ENCODE peak calls at places on chromosomes 6 and 20, in six cellular contexts. K is PC-3, P is heart right ventricle, H is neural progenitor cell, U is breast epithelium, T is cardiac muscle cell. S is an unnamed sample. For H3K4me1, the result is how much of the 10 kb centered on the place peaks cover.

GRCh38 chr6:32081168-32081624 is 27.9 kb downstream of the TNXB start:
- DNase-seq in P (peak), T (no peak), K (peak), U (no peak), H (no peak), S (peak)

GRCh38 chr6:99416226-99416625 is 8.9 kb downstream of the PNISR start:
- DNase-seq in P (no peak), H (no peak), T (no peak), U (no peak), K (no peak), S (no peak)

GRCh38 chr6:42404494-42404893 is 47.2 kb downstream of the TRERF1 start:
- DNase-seq in T (no peak), H (peak), U (no peak), P (peak), K (peak), S (no peak)

GRCh38 chr6:82331031-82331773 is 32.4 kb upstream of the TPBG start:
- DNase-seq in H (peak), T (no peak), K (peak), U (no peak), P (no peak), S (no peak)

GRCh38 chr6:105596284-105596755 is 193.4 kb upstream of the PREP start:
- DNase-seq in P (no peak), H (no peak), T (no peak), K (peak), U (no peak), S (no peak)

GRCh38 chr6:4647414-4648365 is 128.5 kb upstream of the CDYL start:
- DNase-seq in U (peak), P (peak), H (peak), T (peak), K (peak), S (no peak)

GRCh38 chr20:59774204-59774641 is 159.2 kb downstream of the SYCP2 start:
- DNase-seq in U (peak), K (no peak), T (no peak), P (no peak), H (no peak), S (no peak)

GRCh38 chr6:141562181-141562800 is 570.4 kb upstream of the GJE1 start:
- DNase-seq in P (peak), T (peak), K (peak), U (no peak), H (peak), S (no peak)

GRCh38 chr20:10715035-10715434 is 41.2 kb upstream of the JAG1 start:
- DNase-seq in H (no peak), P (no peak), T (no peak), U (no peak), K (peak), S (no peak)

GRCh38 chr6:82906489-82906888 is 159.2 kb downstream of the UBE3D start:
- DNase-seq in H (peak), T (peak), K (peak), P (no peak), U (no peak), S (no peak)

GRCh38 chr6:50185006-50185405 is 135.3 kb upstream of the DEFB112 start:
- DNase-seq in U (no peak), H (peak), K (no peak), T (peak), P (no peak), S (no peak)

GRCh38 chr6:132122871-132123270 is 171.7 kb upstream of the CCN2 start:
- DNase-seq in T (no peak), U (no peak), H (no peak), P (no peak), K (no peak), S (no peak)

GRCh38 chr6:24768361-24768760 is 6.4 kb upstream of the GMNN start:
- DNase-seq in U (no peak), K (no peak), P (no peak), H (no peak), T (no peak), S (no peak)

GRCh38 chr6:89436226-89436625 is 3.3 kb downstream of the ANKRD6 start:
- DNase-seq in U (no peak), P (no peak), H (no peak), T (no peak), K (no peak), S (no peak)

GRCh38 chr6:134173936-134174789 is 121.7 kb upstream of the SLC2A12 start:
- DNase-seq in T (peak), H (peak), K (peak), P (peak), U (peak), S (peak)

GRCh38 chr20:50595988-50596693 is 86.0 kb downstream of the PTPN1 start:
- DNase-seq in U (no peak), H (no peak), P (no peak), K (no peak), T (no peak), S (no peak)

GRCh38 chr20:39090881-39091280 is 128.7 kb downstream of the DHX35 start:
- DNase-seq in H (peak), K (no peak), T (no peak), P (no peak), U (no peak), S (no peak)

GRCh38 chr6:2558861-2559811 is 191.6 kb downstream of the MYLK4 start:
- DNase-seq in T (no peak), H (no peak), U (no peak), P (no peak), K (no peak), S (no peak)

GRCh38 chr6:112571886-112572285 is 224.8 kb downstream of the RFPL4B start:
- DNase-seq in H (no peak), K (peak), P (no peak), T (no peak), U (no peak), S (no peak)

GRCh38 chr6:43070028-43070632 is 6.0 kb upstream of the PTK7 start:
- DNase-seq in P (no peak), T (peak), U (no peak), K (peak), H (peak), S (no peak)

GRCh38 chr20:32477594-32478512 is 107.3 kb downstream of the NOL4L start:
- DNase-seq in K (no peak), T (no peak), P (no peak), H (no peak), U (no peak), S (no peak)

GRCh38 chr20:25315418-25316210 is 67.7 kb downstream of the PYGB start:
- DNase-seq in U (no peak), P (no peak), T (no peak), K (peak), H (no peak), S (no peak)

GRCh38 chr20:20552076-20552475 is 160.4 kb downstream of the RALGAPA2 start:
- DNase-seq in P (no peak), U (no peak), T (no peak), K (no peak), H (no peak), S (no peak)

GRCh38 chr20:44069203-44069931 is 117.6 kb downstream of the JPH2 start:
- DNase-seq in U (no peak), T (no peak), K (no peak), P (no peak), H (no peak), S (no peak)

GRCh38 chr6:63864934-63865333 is 229.3 kb downstream of the PHF3 start:
- DNase-seq in U (no peak), P (no peak), H (no peak), K (no peak), T (no peak), S (no peak)

GRCh38 chr20:47500554-47500953 is 1.1 kb upstream of the NCOA3 start:
- DNase-seq in T (no peak), U (no peak), H (no peak), K (no peak), P (no peak), S (no peak)

GRCh38 chr6:168756009-168756634 is 315.1 kb downstream of the SMOC2 start:
- DNase-seq in P (no peak), K (no peak), H (peak), U (no peak), T (no peak), S (no peak)

GRCh38 chr20:38210741-38211140 is 45.7 kb upstream of the TGM2 start:
- DNase-seq in H (no peak), T (no peak), K (peak), U (no peak), P (no peak), S (no peak)

GRCh38 chr6:153862139-153862538 is 176.9 kb upstream of the OPRM1 start:
- DNase-seq in U (no peak), T (no peak), K (no peak), H (no peak), P (no peak), S (no peak)

GRCh38 chr6:14066782-14067406 is 50.7 kb upstream of the CD83 start:
- DNase-seq in U (no peak), P (peak), H (peak), T (peak), K (peak), S (no peak)

GRCh38 chr20:58622671-58623578 is 28.2 kb upstream of the STX16 start:
- DNase-seq in U (no peak), K (no peak), H (no peak), P (no peak), T (no peak), S (no peak)
- H3K4me3 ChIP-seq in U (no peak), K (no peak), H (no peak), P (no peak), T (no peak), S (no peak)

DNA sequence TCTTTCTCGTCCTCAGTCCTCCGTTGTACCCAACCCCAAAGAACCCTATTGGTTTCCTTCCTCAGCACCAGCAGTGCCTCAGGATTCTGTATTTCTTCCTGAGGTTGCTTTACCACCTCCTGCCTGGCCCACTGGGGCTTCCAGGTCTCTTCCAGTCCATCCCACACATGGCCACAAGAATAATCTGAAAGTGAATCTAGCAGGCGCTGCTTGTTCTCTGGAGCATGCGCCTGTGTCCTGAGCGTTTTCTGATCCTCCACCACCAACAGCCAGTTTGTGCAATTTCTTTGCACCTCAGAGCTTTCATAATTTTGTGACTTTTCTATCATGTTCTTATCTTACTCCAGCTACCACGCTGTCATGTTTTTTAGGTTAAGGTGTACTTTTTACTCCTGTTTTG is 11.6 kb upstream of the HSP90AB1 start:
- DNase-seq in H (no peak), T (no peak), U (no peak), P (no peak), K (no peak), S (no peak)
- H3K27ac ChIP-seq in H (no peak), T (peak), U (peak), P (no peak), K (no peak), S (peak)

GRCh38 chr6:117317261-117317660 is 51.9 kb downstream of the VGLL2 start:
- DNase-seq in U (no peak), P (no peak), K (peak), H (peak), T (peak), S (no peak)
- H3K4me1 ChIP-seq in U (under half), P (under half), K (under half), H (under half), T (under half), S (under half)

GRCh38 chr6:38728203-38728602 is 13.1 kb downstream of the DNAH8 start:
- DNase-seq in K (no peak), H (no peak), P (no peak), T (no peak), U (no peak), S (no peak)
- H3K4me3 ChIP-seq in K (no peak), H (no peak), P (no peak), T (no peak), U (no peak), S (no peak)

GRCh38 chr6:77366798-77367197 is 96.5 kb downstream of the HTR1B start:
- DNase-seq in U (no peak), K (no peak), T (no peak), P (no peak), H (no peak), S (no peak)

GRCh38 chr6:77373955-77374354 is 89.3 kb downstream of the HTR1B start:
- DNase-seq in P (no peak), U (no peak), T (no peak), K (no peak), H (no peak), S (no peak)

GRCh38 chr6:77368660-77369313 is 94.5 kb downstream of the HTR1B start:
- DNase-seq in T (peak), K (no peak), P (peak), U (no peak), H (peak), S (no peak)
- H3K27ac ChIP-seq in T (peak), K (no peak), P (no peak), U (peak), H (no peak), S (peak)

GRCh38 chr6:166672146-166672545 is 45.1 kb upstream of the RPS6KA2 start:
- DNase-seq in P (no peak), T (no peak), H (no peak), K (no peak), U (peak), S (no peak)

GRCh38 chr6:166670013-166670412 is 43.0 kb upstream of the RPS6KA2 start:
- DNase-seq in K (no peak), T (no peak), P (no peak), H (no peak), U (no peak), S (no peak)

GRCh38 chr6:166672624-166673165 is 45.6 kb upstream of the RPS6KA2 start:
- DNase-seq in P (no peak), H (no peak), T (no peak), U (peak), K (no peak), S (no peak)

GRCh38 chr6:166671434-166672061 is 44.5 kb upstream of the RPS6KA2 start:
- DNase-seq in K (peak), T (no peak), P (no peak), H (no peak), U (peak), S (no peak)

DNA sequence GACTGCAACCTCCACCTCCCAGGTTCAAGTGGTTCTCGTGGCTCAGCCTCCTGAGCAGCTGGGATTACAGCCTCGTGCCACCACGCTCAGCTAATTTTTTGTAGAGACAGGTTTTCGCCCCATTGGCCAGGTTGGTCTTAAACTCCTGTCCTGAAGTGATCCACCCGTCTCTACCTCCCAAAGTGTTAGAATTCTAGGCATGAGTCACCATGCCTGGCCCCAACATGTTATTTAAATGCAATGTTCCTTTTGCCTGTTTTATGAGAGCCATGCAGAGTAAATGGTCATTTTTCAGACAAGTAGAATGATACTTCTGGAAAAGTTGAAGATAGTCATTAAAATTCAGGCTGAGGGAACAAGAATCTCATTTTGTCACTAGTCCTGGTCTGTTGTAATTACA is 43.8 kb upstream of the RPS6KA2 start:
- DNase-seq in K (no peak), P (no peak), T (no peak), U (no peak), H (no peak), S (no peak)
- H3K4me1 ChIP-seq in K (under half), P (under half), T (under half), U (under half), H (under half), S (under half)

DNA sequence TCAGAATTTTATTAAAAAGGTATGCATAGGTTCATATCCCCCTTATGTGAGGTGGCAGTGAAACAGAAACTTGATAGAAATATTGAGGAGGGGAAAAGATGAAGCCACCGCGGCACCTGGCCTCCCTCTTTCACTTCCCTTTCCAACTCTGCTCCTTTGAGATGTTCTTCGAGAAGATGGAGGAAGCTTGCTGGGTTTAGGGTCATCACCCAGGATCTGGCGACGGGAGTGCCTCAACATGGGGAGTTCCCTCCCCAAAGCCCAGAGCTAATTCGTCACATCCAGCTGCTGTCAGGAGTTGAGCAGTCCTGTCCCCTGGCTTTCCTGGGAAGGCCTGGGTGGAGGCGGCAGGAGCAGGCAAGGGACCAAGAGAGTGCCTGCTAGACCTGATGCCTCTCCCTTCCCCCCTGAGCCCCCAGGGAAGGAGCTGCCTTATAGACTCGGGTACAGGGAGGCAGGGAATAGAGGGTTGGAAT is 29.1 kb downstream of the RREB1 start:
- DNase-seq in H (no peak), K (no peak), U (no peak), T (no peak), P (no peak), S (no peak)
- H3K4me3 ChIP-seq in H (no peak), K (no peak), U (no peak), T (no peak), P (peak), S (no peak)